ENCODE peak calls at places on chromosomes 12 and 14, in seven cellular contexts. One of them, this sample, is unnamed.

GRCh38 chr14:104735830-104736642 is 12.0 kb downstream of the ADSS1 start:
- DNase-seq in adipocyte: peak; percentile 91
- DNase-seq in OCI-LY7: no peak
- DNase-seq in ovary: peak; percentile 52
- DNase-seq in heart right ventricle: peak; percentile 84
- DNase-seq in mesendoderm: no peak
- DNase-seq in effector memory CD4-positive, alpha-beta T cell: no peak
- DNase-seq in this sample: no peak

GRCh38 chr14:95620659-95621059 is 65.6 kb upstream of the TCL1B start:
- DNase-seq in mesendoderm: no peak
- DNase-seq in ovary: no peak
- DNase-seq in effector memory CD4-positive, alpha-beta T cell: no peak
- DNase-seq in adipocyte: no peak
- DNase-seq in OCI-LY7: no peak
- DNase-seq in heart right ventricle: no peak
- DNase-seq in this sample: no peak

GRCh38 chr12:92339198-92339821 is 193.7 kb upstream of the BTG1 start:
- DNase-seq in OCI-LY7: no peak
- DNase-seq in ovary: no peak
- DNase-seq in adipocyte: no peak
- DNase-seq in effector memory CD4-positive, alpha-beta T cell: no peak
- DNase-seq in heart right ventricle: no peak
- DNase-seq in mesendoderm: no peak
- DNase-seq in this sample: no peak

GRCh38 chr12:110689002-110689600 is at the start of gene HVCN1:
- DNase-seq in heart right ventricle: peak; percentile 75
- DNase-seq in ovary: peak; percentile 73
- DNase-seq in effector memory CD4-positive, alpha-beta T cell: no peak
- DNase-seq in mesendoderm: no peak
- DNase-seq in OCI-LY7: peak; percentile 42
- DNase-seq in adipocyte: peak; percentile 47
- DNase-seq in this sample: no peak

GRCh38 chr12:90086281-90086680 is 377.6 kb upstream of the ATP2B1 start:
- DNase-seq in OCI-LY7: no peak
- DNase-seq in adipocyte: peak; percentile 29
- DNase-seq in effector memory CD4-positive, alpha-beta T cell: no peak
- DNase-seq in heart right ventricle: no peak
- DNase-seq in mesendoderm: no peak
- DNase-seq in ovary: no peak
- DNase-seq in this sample: no peak

GRCh38 chr14:35384386-35385041 is 20.0 kb downstream of the NFKBIA start:
- DNase-seq in adipocyte: peak; percentile 81
- DNase-seq in heart right ventricle: peak; percentile 70
- DNase-seq in OCI-LY7: no peak
- DNase-seq in effector memory CD4-positive, alpha-beta T cell: no peak
- DNase-seq in ovary: peak; percentile 73
- DNase-seq in mesendoderm: no peak
- DNase-seq in this sample: no peak

GRCh38 chr14:56180754-56181542 is 62.7 kb downstream of the PELI2 start:
- DNase-seq in adipocyte: no peak
- DNase-seq in mesendoderm: no peak
- DNase-seq in OCI-LY7: no peak
- DNase-seq in effector memory CD4-positive, alpha-beta T cell: no peak
- DNase-seq in heart right ventricle: no peak
- DNase-seq in ovary: no peak
- DNase-seq in this sample: no peak

GRCh38 chr14:77882098-77882497 is 82.2 kb downstream of the ADCK1 start:
- DNase-seq in heart right ventricle: peak; percentile 48
- DNase-seq in mesendoderm: no peak
- DNase-seq in adipocyte: no peak
- DNase-seq in ovary: no peak
- DNase-seq in effector memory CD4-positive, alpha-beta T cell: no peak
- DNase-seq in OCI-LY7: no peak
- DNase-seq in this sample: no peak

GRCh38 chr12:113232232-113232615 is 11.0 kb downstream of the TPCN1 start:
- DNase-seq in effector memory CD4-positive, alpha-beta T cell: no peak
- DNase-seq in mesendoderm: no peak
- DNase-seq in heart right ventricle: no peak
- DNase-seq in ovary: no peak
- DNase-seq in adipocyte: no peak
- DNase-seq in OCI-LY7: no peak
- DNase-seq in this sample: no peak

GRCh38 chr12:91123236-91123635 is 11.9 kb upstream of the LUM start:
- DNase-seq in effector memory CD4-positive, alpha-beta T cell: no peak
- DNase-seq in adipocyte: no peak
- DNase-seq in OCI-LY7: no peak
- DNase-seq in ovary: no peak
- DNase-seq in mesendoderm: no peak
- DNase-seq in heart right ventricle: no peak
- DNase-seq in this sample: no peak

GRCh38 chr14:56490379-56490778 is 89.2 kb upstream of the TMEM260 start:
- DNase-seq in effector memory CD4-positive, alpha-beta T cell: no peak
- DNase-seq in ovary: no peak
- DNase-seq in adipocyte: peak; percentile 81
- DNase-seq in mesendoderm: peak; percentile 35
- DNase-seq in OCI-LY7: peak; percentile 56
- DNase-seq in heart right ventricle: no peak
- DNase-seq in this sample: no peak

GRCh38 chr12:47748899-47749298 is 9.8 kb downstream of the RAPGEF3 start:
- DNase-seq in effector memory CD4-positive, alpha-beta T cell: no peak
- DNase-seq in mesendoderm: no peak
- DNase-seq in heart right ventricle: no peak
- DNase-seq in adipocyte: no peak
- DNase-seq in ovary: no peak
- DNase-seq in OCI-LY7: no peak
- DNase-seq in this sample: no peak

GRCh38 chr14:48127674-48128073 is 452.3 kb upstream of the MDGA2 start:
- DNase-seq in adipocyte: no peak
- DNase-seq in mesendoderm: no peak
- DNase-seq in OCI-LY7: no peak
- DNase-seq in effector memory CD4-positive, alpha-beta T cell: no peak
- DNase-seq in ovary: no peak
- DNase-seq in heart right ventricle: no peak
- DNase-seq in this sample: no peak

GRCh38 chr12:25491396-25491948 is 61.6 kb downstream of the LMNTD1 start:
- DNase-seq in OCI-LY7: no peak
- DNase-seq in mesendoderm: peak; percentile 92
- DNase-seq in heart right ventricle: no peak
- DNase-seq in adipocyte: no peak
- DNase-seq in effector memory CD4-positive, alpha-beta T cell: no peak
- DNase-seq in ovary: no peak
- DNase-seq in this sample: no peak

GRCh38 chr14:72699852-72700257 is 194.0 kb downstream of the DPF3 start:
- DNase-seq in effector memory CD4-positive, alpha-beta T cell: no peak
- DNase-seq in adipocyte: peak; percentile 94
- DNase-seq in ovary: no peak
- DNase-seq in heart right ventricle: no peak
- DNase-seq in mesendoderm: peak; percentile 36
- DNase-seq in OCI-LY7: no peak
- DNase-seq in this sample: no peak

GRCh38 chr14:104866451-104867370 is 1.6 kb downstream of the CEP170B start:
- DNase-seq in OCI-LY7: no peak
- DNase-seq in effector memory CD4-positive, alpha-beta T cell: no peak
- DNase-seq in adipocyte: no peak
- DNase-seq in mesendoderm: no peak
- DNase-seq in ovary: no peak
- DNase-seq in heart right ventricle: no peak
- DNase-seq in this sample: no peak

GRCh38 chr14:67513631-67514108 is 19.4 kb upstream of the PLEKHH1 start:
- DNase-seq in ovary: no peak
- DNase-seq in OCI-LY7: peak; percentile 27
- DNase-seq in effector memory CD4-positive, alpha-beta T cell: no peak
- DNase-seq in heart right ventricle: no peak
- DNase-seq in mesendoderm: no peak
- DNase-seq in adipocyte: no peak
- DNase-seq in this sample: no peak

GRCh38 chr14:102055181-102055901 is 31.5 kb downstream of the HSP90AA1 start:
- DNase-seq in effector memory CD4-positive, alpha-beta T cell: no peak
- DNase-seq in heart right ventricle: no peak
- DNase-seq in ovary: no peak
- DNase-seq in adipocyte: peak; percentile 59
- DNase-seq in OCI-LY7: no peak
- DNase-seq in mesendoderm: peak; percentile 85
- DNase-seq in this sample: no peak
- H3K4me1 ChIP-seq in effector memory CD4-positive, alpha-beta T cell: no peaks in the 10 kb centered on the region
- H3K4me1 ChIP-seq in heart right ventricle: no peaks in the 10 kb centered on the region
- H3K4me1 ChIP-seq in ovary: no peaks in the 10 kb centered on the region
- H3K4me1 ChIP-seq in adipocyte: peaks cover 15% of the 10 kb centered on the region
- H3K4me1 ChIP-seq in OCI-LY7: no peaks in the 10 kb centered on the region
- H3K4me1 ChIP-seq in mesendoderm: peaks cover 5% of the 10 kb centered on the region
- H3K4me1 ChIP-seq in this sample: peaks cover 6% of the 10 kb centered on the region

GRCh38 chr14:94125659-94126418 is 3.6 kb downstream of the IFI27L2 start:
- DNase-seq in mesendoderm: no peak
- DNase-seq in heart right ventricle: peak; percentile 0
- DNase-seq in effector memory CD4-positive, alpha-beta T cell: no peak
- DNase-seq in ovary: no peak
- DNase-seq in OCI-LY7: no peak
- DNase-seq in adipocyte: no peak
- DNase-seq in this sample: no peak
- H3K4me1 ChIP-seq in mesendoderm: no peaks in the 10 kb centered on the region
- H3K4me1 ChIP-seq in heart right ventricle: peaks cover 9% of the 10 kb centered on the region
- H3K4me1 ChIP-seq in effector memory CD4-positive, alpha-beta T cell: no peaks in the 10 kb centered on the region
- H3K4me1 ChIP-seq in ovary: no peaks in the 10 kb centered on the region
- H3K4me1 ChIP-seq in OCI-LY7: peaks cover 14% of the 10 kb centered on the region
- H3K4me1 ChIP-seq in adipocyte: peaks cover 2% of the 10 kb centered on the region
- H3K4me1 ChIP-seq in this sample: no peaks in the 10 kb centered on the region

DNA sequence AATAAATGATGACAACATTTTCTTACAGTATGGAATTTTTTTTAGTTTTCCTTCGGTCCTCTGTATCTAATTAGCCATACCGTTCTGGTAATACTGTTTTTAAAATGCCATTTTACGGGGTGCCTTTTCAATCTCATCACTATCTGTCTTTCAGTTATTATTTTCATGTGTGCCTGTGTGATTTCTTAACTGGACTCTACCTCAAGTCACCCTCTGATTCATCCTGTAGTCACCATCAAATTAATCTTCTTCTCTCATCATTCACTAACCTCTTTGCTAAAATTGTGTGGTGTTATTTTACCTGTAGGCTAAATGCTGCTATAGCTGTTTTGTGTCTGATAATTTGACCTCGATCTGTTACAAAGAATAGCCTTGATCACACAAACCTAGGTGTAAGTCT is 16.0 kb upstream of the CCT2 start:
- DNase-seq in mesendoderm: no peak
- DNase-seq in ovary: no peak
- DNase-seq in OCI-LY7: no peak
- DNase-seq in heart right ventricle: no peak
- DNase-seq in adipocyte: no peak
- DNase-seq in effector memory CD4-positive, alpha-beta T cell: no peak
- DNase-seq in this sample: no peak
- H3K4me1 ChIP-seq in mesendoderm: no peaks in the 10 kb centered on the region
- H3K4me1 ChIP-seq in ovary: no peaks in the 10 kb centered on the region
- H3K4me1 ChIP-seq in OCI-LY7: no peaks in the 10 kb centered on the region
- H3K4me1 ChIP-seq in heart right ventricle: peaks cover 9% of the 10 kb centered on the region
- H3K4me1 ChIP-seq in adipocyte: peaks cover 13% of the 10 kb centered on the region
- H3K4me1 ChIP-seq in effector memory CD4-positive, alpha-beta T cell: no peaks in the 10 kb centered on the region
- H3K4me1 ChIP-seq in this sample: no peaks in the 10 kb centered on the region

DNA sequence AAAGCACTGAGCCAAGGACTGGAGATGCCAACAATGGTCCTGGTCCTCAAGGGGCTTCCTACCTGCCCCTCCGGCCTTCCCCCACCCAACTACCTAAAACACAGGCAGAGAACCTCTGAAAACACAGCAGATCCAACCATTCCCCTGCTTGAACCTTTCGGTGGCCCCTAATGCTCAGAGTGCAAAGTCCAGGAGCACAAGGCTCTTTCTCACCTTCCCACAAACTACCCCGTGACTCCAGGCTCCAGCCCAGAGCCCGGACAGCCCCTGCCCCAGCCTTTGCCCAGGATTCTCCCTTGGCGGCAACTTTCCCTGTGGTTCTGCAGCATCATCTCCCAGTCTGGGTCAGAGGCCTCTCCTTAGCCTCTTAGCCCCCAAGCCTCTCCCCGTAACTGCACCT is 1.6 kb upstream of the CD9 start:
- DNase-seq in effector memory CD4-positive, alpha-beta T cell: no peak
- DNase-seq in heart right ventricle: no peak
- DNase-seq in OCI-LY7: no peak
- DNase-seq in ovary: no peak
- DNase-seq in mesendoderm: no peak
- DNase-seq in adipocyte: no peak
- DNase-seq in this sample: no peak
- H3K4me1 ChIP-seq in effector memory CD4-positive, alpha-beta T cell: peaks cover 11% of the 10 kb centered on the region
- H3K4me1 ChIP-seq in heart right ventricle: peaks cover 52% of the 10 kb centered on the region
- H3K4me1 ChIP-seq in OCI-LY7: peaks cover 14% of the 10 kb centered on the region
- H3K4me1 ChIP-seq in ovary: peaks cover 6% of the 10 kb centered on the region
- H3K4me1 ChIP-seq in mesendoderm: peaks cover 6% of the 10 kb centered on the region
- H3K4me1 ChIP-seq in adipocyte: peaks cover 13% of the 10 kb centered on the region
- H3K4me1 ChIP-seq in this sample: peaks cover 14% of the 10 kb centered on the region

DNA sequence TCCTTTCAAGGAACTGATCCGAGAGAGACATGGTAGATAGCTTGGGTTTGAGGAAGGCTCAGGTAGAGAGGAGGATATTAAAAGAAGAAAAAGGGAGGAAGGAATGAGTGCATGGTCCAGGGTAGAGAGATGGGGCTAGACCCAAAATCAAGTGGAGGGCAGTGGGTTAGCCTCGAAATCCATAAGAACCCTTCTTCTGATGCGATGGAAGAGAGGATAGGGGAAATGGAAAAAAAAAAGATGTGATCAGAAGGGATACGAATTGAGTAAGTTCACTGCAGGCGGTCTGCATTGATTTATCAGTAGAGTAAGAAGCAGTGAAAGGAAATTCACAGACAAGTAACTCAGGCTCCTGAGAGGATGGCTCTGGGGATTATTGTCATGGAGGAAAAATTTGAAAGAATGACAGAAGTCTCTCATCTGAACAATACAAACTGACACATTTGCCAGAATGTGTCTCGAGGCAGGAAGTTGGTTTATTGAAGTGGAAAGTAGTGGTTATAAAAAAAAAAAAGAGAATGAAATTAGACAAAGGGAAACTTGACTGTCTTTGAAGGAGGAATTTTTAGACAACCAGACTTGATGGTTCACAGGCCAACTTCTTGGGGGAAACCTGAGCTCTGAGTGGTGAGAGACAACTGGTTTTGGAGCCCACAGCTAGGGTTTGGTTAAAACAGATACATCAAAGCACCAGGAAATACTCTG is 10.2 kb downstream of the PPFIBP1 start:
- DNase-seq in heart right ventricle: no peak
- DNase-seq in mesendoderm: no peak
- DNase-seq in adipocyte: no peak
- DNase-seq in OCI-LY7: peak; percentile 81
- DNase-seq in effector memory CD4-positive, alpha-beta T cell: no peak
- DNase-seq in ovary: no peak
- DNase-seq in this sample: no peak
- H3K4me1 ChIP-seq in heart right ventricle: peaks cover 94% of the 10 kb centered on the region
- H3K4me1 ChIP-seq in mesendoderm: peaks cover 8% of the 10 kb centered on the region
- H3K4me1 ChIP-seq in adipocyte: peaks cover 32% of the 10 kb centered on the region
- H3K4me1 ChIP-seq in OCI-LY7: peaks cover 75% of the 10 kb centered on the region
- H3K4me1 ChIP-seq in effector memory CD4-positive, alpha-beta T cell: no peaks in the 10 kb centered on the region
- H3K4me1 ChIP-seq in ovary: peaks cover 30% of the 10 kb centered on the region
- H3K4me1 ChIP-seq in this sample: no peaks in the 10 kb centered on the region